ENCODE peak calls at places on chromosomes 12 and 14, in four cellular contexts. F is astrocyte of the spinal cord; Q is mesothelial cell of epicardium; T is CD8-positive, alpha-beta T cell. A is an unnamed sample.

GRCh38 chr14:64745511-64746041 is 41.4 kb downstream of the PLEKHG3 start:
- DNase-seq in T (no peak), F (peak), Q (no peak), A (no peak)

GRCh38 chr12:47868041-47868440 is 36.8 kb downstream of the VDR start:
- DNase-seq in Q (no peak), T (no peak), F (peak), A (no peak)

GRCh38 chr12:64181504-64182291 is 40.4 kb downstream of the KICS2 start:
- DNase-seq in T (no peak), F (peak), Q (no peak), A (peak)

GRCh38 chr12:104662908-104663307 is 206.2 kb downstream of the CHST11 start:
- DNase-seq in T (no peak), Q (no peak), F (no peak), A (no peak)

GRCh38 chr14:24889843-24890242 is 160.1 kb downstream of the STXBP6 start:
- DNase-seq in Q (no peak), T (no peak), F (no peak), A (no peak)

GRCh38 chr12:107296681-107297086 is 203.3 kb upstream of the CRY1 start:
- DNase-seq in T (no peak), Q (no peak), F (peak), A (no peak)

GRCh38 chr12:104163631-104164030 is 25.6 kb upstream of the NFYB start:
- DNase-seq in F (no peak), Q (no peak), T (no peak), A (no peak)

GRCh38 chr14:100105357-100106169 is 40.3 kb downstream of the EVL start:
- DNase-seq in F (no peak), Q (no peak), T (no peak), A (no peak)

GRCh38 chr12:117874842-117875434 is 93.9 kb downstream of the KSR2 start:
- DNase-seq in T (peak), F (peak), Q (peak), A (peak)

GRCh38 chr12:32859389-32859788 is 37.2 kb downstream of the PKP2 start:
- DNase-seq in T (no peak), Q (no peak), F (no peak), A (no peak)

GRCh38 chr12:49776858-49777257 is 35.5 kb downstream of the TMBIM6 start:
- DNase-seq in F (no peak), Q (no peak), T (no peak), A (no peak)

A was measured in neuronal stem cell.